ENCODE peak calls at places on chromosomes 6 and 20, in five cellular contexts. M, Y, L, I and D are unnamed samples.
A peak's percentile ranks its signal among the peaks of the same experiment; 100 is the strongest.

GRCh38 chr20:43430265-43430664 is 27.4 kb upstream of the SRSF6 start:
- DNase-seq in M (no peak), Y (no peak), L (no peak), I (no peak), D (no peak)

GRCh38 chr20:6299451-6299850 is 176.6 kb upstream of the FERMT1 start:
- DNase-seq in M (no peak), Y (no peak), L (peak; percentile 74), I (peak; percentile 44), D (no peak)

GRCh38 chr6:15546591-15546990 is 116.2 kb downstream of the DTNBP1 start:
- DNase-seq in M (no peak), Y (no peak), L (no peak), I (no peak), D (no peak)

GRCh38 chr6:3630258-3630828 is 121.2 kb downstream of the PXDC1 start:
- DNase-seq in M (no peak), Y (no peak), L (no peak), I (no peak), D (no peak)

GRCh38 chr20:53920647-53921245 is 149.6 kb downstream of the BCAS1 start:
- DNase-seq in M (no peak), Y (no peak), L (no peak), I (no peak), D (no peak)

GRCh38 chr20:36543187-36544133 is 2.1 kb downstream of the MYL9 start:
- DNase-seq in M (no peak), Y (peak; percentile 93), L (no peak), I (no peak), D (peak; percentile 82)

GRCh38 chr20:58241766-58242465 is 13.5 kb upstream of the ANKRD60 start:
- DNase-seq in M (no peak), Y (no peak), L (no peak), I (no peak), D (no peak)

GRCh38 chr20:35909796-35910195 is 44.5 kb downstream of the SCAND1 start:
- DNase-seq in M (no peak), Y (no peak), L (no peak), I (no peak), D (no peak)

GRCh38 chr6:152828431-152828830 is 77.8 kb downstream of the VIP start:
- DNase-seq in M (no peak), Y (no peak), L (no peak), I (no peak), D (no peak)

GRCh38 chr6:16179970-16180431 is 51.1 kb downstream of the MYLIP start:
- DNase-seq in M (no peak), Y (no peak), L (no peak), I (no peak), D (no peak)

GRCh38 chr20:17097603-17098002 is 129.2 kb upstream of the PCSK2 start:
- DNase-seq in M (no peak), Y (no peak), L (no peak), I (no peak), D (no peak)
- TF ChIP-seq CTCF in M (no peak), Y (no peak), L (no peak), I (no peak), D (no peak)

GRCh38 chr6:159716247-159717086 is 10.8 kb upstream of the WTAP start:
- DNase-seq in M (no peak), Y (peak; percentile 98), L (no peak), I (no peak), D (peak; percentile 97)
- H3K4me3 ChIP-seq in M (no peak overlapping the region), Y (peak overlapping the region; percentile 19), L (peak overlapping the region; percentile 15), I (peak overlapping the region; percentile 18), D (peak overlapping the region; percentile 12)

GRCh38 chr6:43736211-43736786 is 33.7 kb upstream of the VEGFA start:
- DNase-seq in M (no peak), Y (no peak), L (no peak), I (no peak), D (no peak)
- TF ChIP-seq CTCF in M (no peak), Y (no peak), L (no peak), I (no peak), D (no peak)

DNA sequence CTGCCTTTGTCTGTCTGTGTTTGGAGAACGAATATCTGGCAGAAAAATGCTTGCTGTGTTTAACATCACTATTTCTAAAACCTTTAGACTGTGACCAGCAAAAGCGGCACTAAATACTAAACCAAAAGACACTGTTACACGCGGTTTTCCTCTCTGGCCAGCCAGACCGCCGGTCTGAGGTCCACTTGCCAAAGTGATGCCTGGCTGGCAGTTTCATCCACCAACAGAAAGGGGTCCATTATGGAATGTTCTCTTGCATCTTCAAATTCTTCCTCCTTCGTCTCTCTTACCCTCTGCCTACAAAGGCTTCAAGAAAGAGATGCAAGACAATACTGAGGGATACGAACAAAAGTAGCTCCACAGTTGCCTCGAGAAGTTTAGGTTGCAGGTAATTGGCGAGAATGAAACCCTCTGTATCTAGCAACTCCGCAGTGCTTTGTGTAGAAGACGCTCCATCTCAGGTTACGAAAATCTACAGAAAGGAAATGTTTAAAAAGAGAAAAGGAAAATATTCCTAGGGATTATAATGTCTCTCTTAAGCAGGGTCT is 176.6 kb downstream of the TRIM27 start:
- DNase-seq in M (no peak), Y (no peak), L (no peak), I (no peak), D (no peak)
- H3K4me3 ChIP-seq in M (no peak overlapping the region), Y (peak overlapping the region; percentile 36), L (no peak overlapping the region), I (no peak overlapping the region), D (peak overlapping the region; percentile 24)

DNA sequence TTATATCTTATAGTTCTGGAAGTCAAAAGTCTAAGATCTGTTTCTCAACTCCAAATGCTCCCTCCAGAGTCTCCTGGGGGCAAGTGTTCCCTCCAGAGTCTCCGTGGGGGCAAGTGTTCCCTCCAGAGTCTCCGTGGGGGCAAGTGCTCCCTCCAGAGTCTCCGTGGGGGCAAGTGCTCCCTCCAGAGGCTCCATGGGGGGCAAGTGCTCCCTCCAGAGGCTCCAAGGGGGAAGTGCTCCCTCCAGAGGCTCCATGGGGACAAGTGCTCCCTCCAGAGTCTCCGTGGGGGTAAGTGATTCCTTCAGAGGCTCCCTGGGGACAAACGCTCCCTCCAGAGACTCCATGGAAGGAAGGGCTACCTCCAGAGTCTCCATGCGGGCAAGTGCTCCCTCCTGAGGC is 34.0 kb upstream of the THBS2 start:
- DNase-seq in M (no peak), Y (no peak), L (no peak), I (no peak), D (no peak)
- TF ChIP-seq CTCF in M (no peak), Y (peak; percentile 2), L (no peak), I (no peak), D (peak; percentile 17)

DNA sequence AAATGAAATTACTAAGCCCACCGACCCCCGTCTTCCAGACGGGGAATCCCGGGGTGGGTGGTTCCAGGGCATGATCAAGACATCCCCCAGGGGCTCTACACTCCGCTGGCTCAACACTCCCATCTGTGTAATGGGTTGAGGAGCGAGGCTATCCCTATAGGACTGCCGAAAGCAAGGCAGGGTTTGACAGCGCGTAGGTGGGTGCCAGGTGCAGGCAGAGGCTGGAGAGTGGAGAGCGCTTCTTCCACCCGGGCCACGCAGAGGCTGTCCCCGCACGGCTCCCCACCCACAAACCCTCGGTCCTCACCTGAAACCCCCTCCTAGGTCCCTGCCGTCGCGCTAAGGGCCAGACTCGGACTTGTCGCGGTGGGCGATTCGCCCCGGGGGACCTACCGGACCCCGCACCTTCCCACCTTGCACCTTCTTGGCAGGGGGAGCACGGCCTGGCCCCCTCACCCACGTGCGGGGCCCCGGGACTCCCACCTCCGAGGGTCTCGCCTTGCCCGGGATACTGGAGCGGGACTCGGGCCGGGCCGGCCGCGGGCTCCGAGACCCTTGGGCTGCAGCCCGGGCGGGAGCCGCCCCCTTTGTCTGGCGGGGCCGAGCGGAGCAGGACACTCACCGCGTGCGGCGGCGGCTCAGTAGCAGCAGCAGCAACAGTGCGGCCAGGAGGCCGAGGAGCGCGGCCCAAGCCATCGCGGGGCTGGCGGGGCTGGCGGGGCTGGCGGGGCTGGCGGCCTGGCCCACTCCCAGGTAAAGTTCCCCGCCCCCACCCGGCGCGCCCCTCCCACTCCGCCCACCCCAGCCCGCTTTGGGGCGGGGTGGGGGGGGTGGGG is at the start of gene PTGIS:
- DNase-seq in M (no peak), Y (no peak), L (no peak), I (no peak), D (no peak)
- H3K4me3 ChIP-seq in M (no peak within 1 kb of the TSS), Y (peak within 1 kb of the TSS; percentile 49), L (peak within 1 kb of the TSS; percentile 35), I (peak within 1 kb of the TSS; percentile 55), D (peak within 1 kb of the TSS; percentile 54)

GRCh38 chr6:20747996-20748395 is 213.7 kb downstream of the CDKAL1 start:
- DNase-seq in M (no peak), Y (no peak), L (no peak), I (no peak), D (no peak)

GRCh38 chr6:20744911-20745557 is 210.8 kb downstream of the CDKAL1 start:
- DNase-seq in M (no peak), Y (no peak), L (no peak), I (no peak), D (no peak)

GRCh38 chr6:20746024-20746423 is 211.8 kb downstream of the CDKAL1 start:
- DNase-seq in M (no peak), Y (no peak), L (no peak), I (no peak), D (no peak)

GRCh38 chr6:20751293-20751946 is 217.2 kb downstream of the CDKAL1 start:
- DNase-seq in M (no peak), Y (no peak), L (no peak), I (no peak), D (peak; percentile 58)

DNA sequence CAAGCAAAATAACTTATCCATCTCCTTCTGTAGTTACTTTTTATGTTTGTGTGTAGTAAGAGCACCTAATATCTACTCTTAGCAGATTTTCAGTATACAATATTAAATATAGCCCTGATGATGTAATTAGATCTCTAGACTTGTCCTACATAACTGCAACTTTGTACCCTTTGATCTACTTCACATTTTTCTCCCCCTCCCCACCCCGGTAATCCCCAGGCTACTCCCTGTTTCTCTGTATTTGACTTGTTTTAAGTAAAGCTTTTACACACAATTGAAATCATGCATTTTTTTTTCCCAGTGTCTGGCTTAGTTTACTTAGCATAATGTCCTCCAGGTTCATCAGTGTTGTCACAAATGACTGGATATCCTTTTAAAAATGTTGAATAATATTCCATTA is 212.5 kb downstream of the CDKAL1 start:
- DNase-seq in M (no peak), Y (no peak), L (no peak), I (no peak), D (no peak)
- TF ChIP-seq CTCF in M (no peak), Y (no peak), L (no peak), I (no peak), D (no peak)

GRCh38 chr20:49750611-49751396 is 37.1 kb upstream of the B4GALT5 start:
- DNase-seq in M (peak; percentile 68), Y (no peak), L (no peak), I (peak; percentile 47), D (no peak)
- H3K4me3 ChIP-seq in M (peak overlapping the region; percentile 25), Y (no peak overlapping the region), L (no peak overlapping the region), I (peak overlapping the region; percentile 3), D (no peak overlapping the region)

DNA sequence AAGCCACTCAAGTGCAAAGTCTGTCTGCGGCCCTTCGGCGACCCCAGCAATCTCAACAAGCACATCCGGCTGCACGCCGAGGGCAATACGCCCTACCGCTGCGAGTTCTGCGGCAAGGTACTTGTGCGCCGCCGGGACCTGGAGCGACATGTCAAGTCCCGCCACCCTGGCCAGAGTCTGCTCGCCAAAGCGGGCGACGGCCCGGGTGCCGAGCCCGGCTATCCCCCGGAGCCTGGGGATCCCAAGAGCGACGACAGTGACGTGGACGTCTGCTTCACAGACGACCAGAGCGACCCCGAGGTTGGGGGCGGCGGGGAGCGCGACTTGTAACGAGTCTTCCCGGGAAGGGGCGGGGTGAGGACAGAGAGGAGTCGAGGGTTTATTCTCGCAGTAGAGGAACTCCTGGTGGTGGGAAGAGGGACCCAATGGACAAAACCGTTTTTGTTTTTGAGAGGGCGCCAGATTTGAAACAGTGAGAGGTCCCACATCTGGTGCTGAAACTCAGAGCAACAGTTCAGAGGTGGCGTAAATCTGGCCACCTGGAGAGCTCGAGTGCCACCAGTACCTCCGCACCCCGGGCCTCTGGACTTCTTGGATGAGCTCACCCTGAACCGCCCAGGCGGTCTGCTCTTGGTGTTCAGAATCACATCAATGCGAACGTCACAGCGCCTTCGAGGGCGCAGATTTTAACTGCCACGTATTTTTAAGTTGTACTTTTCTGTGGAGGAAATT is 8.0 kb downstream of the PRDM13 start:
- DNase-seq in M (peak; percentile 59), Y (no peak), L (no peak), I (peak; percentile 51), D (no peak)
- TF ChIP-seq CTCF in M (no peak), Y (no peak), L (no peak), I (no peak), D (no peak)